ENCODE peak calls at places on chromosome 22, in five cellular contexts. I is IMR-90, N is endodermal cell, J is neural progenitor cell, O is fibroblast of lung. R is an unnamed sample. For H3K36me3, the result is how much of the 10 kb centered on the place peaks cover.

GRCh38 chr22:34475886-34476285 is 555.6 kb upstream of the LARGE1 start:
- DNase-seq in I (no peak), N (no peak), J (no peak), O (no peak), R (no peak)

GRCh38 chr22:20437253-20438065 is at the start of gene SCARF2:
- DNase-seq in I (peak), N (peak), J (peak), O (peak), R (no peak)

GRCh38 chr22:24951942-24952836 is at the start of gene KIAA1671:
- DNase-seq in I (peak), N (peak), J (peak), O (peak), R (no peak)

GRCh38 chr22:47587361-47587760 is 824.9 kb downstream of the TBC1D22A start:
- DNase-seq in I (no peak), N (peak), J (no peak), O (no peak), R (no peak)

GRCh38 chr22:20905415-20906386 is 11.5 kb upstream of the CRKL start:
- DNase-seq in I (no peak), N (no peak), J (no peak), O (no peak), R (no peak)

GRCh38 chr22:29702025-29702930 is 17.5 kb upstream of the CABP7 start:
- DNase-seq in I (peak), N (peak), J (peak), O (no peak), R (no peak)

GRCh38 chr22:30026751-30027150 is 53.5 kb upstream of the HORMAD2 start:
- DNase-seq in I (no peak), N (no peak), J (no peak), O (no peak), R (no peak)

GRCh38 chr22:44074286-44074984 is 50.3 kb downstream of the PARVB start:
- DNase-seq in I (no peak), N (no peak), J (peak), O (no peak), R (no peak)

GRCh38 chr22:22745225-22746060 is 101.0 kb downstream of the GGTLC2 start:
- DNase-seq in I (peak), N (peak), J (peak), O (no peak), R (peak)

GRCh38 chr22:20062766-20063083 is 17.3 kb upstream of the DGCR8 start:
- DNase-seq in I (peak), N (no peak), J (no peak), O (peak), R (no peak)

GRCh38 chr22:19121631-19122142 is 525 bp downstream of the DGCR2 start:
- DNase-seq in I (peak), N (peak), J (peak), O (peak), R (peak)

GRCh38 chr22:29313126-29314071 is 2.1 kb downstream of the RASL10A start:
- DNase-seq in I (no peak), N (peak), J (peak), O (peak), R (no peak)

GRCh38 chr22:25777870-25778269 is 35.9 kb downstream of the MYO18B start:
- DNase-seq in I (peak), N (no peak), J (peak), O (peak), R (peak)

GRCh38 chr22:11628651-11629511 is 3899.1 kb upstream of the OR11H1 start:
- DNase-seq in I (no peak), N (no peak), J (no peak), O (no peak), R (no peak)

GRCh38 chr22:27984001-27984695 is 65.1 kb upstream of the PITPNB start:
- DNase-seq in I (no peak), N (peak), J (no peak), O (no peak), R (no peak)

GRCh38 chr22:16838073-16838472 is 12.9 kb upstream of the XKR3 start:
- DNase-seq in I (no peak), N (no peak), J (no peak), O (no peak), R (no peak)

GRCh38 chr22:46047226-46047625 is 70.3 kb upstream of the WNT7B start:
- DNase-seq in I (no peak), N (peak), J (no peak), O (no peak), R (no peak)

GRCh38 chr22:32836286-32836859 is 34.9 kb downstream of the TIMP3 start:
- DNase-seq in I (peak), N (peak), J (peak), O (no peak), R (peak)

GRCh38 chr22:26321469-26321913 is 107.6 kb upstream of the ASPHD2 start:
- DNase-seq in I (peak), N (no peak), J (no peak), O (no peak), R (no peak)

DNA sequence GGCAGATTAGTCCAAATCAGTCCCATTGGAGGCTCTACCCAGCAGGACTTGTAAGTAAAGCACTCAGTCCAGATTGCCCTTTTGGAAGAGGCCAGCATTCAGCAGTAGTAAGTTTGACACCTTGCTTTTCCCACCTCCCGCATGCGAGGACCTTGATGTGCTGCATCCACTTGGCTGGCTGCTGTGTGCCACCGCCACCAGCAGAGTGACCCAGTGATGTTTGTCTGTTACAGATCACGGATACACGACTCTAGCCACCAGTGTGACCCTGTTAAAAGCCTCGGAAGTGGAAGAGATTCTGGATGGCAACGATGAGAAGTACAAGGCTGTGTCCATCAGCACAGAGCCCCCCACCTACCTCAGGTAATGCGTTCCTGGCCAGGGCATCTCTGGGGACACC is 6.6 kb downstream of the SMARCB1 start:
- DNase-seq in I (no peak), N (peak), J (no peak), O (no peak), R (no peak)
- H3K9ac ChIP-seq in I (no peak), N (no peak), J (no peak), O (no peak), R (no peak)

GRCh38 chr22:31615481-31615840 is 46.6 kb downstream of the PISD start:
- DNase-seq in I (no peak), N (peak), J (no peak), O (no peak), R (no peak)

GRCh38 chr22:31618057-31618456 is 44.0 kb downstream of the PISD start:
- DNase-seq in I (no peak), N (peak), J (no peak), O (no peak), R (no peak)

GRCh38 chr22:31615940-31616314 is 46.1 kb downstream of the PISD start:
- DNase-seq in I (no peak), N (peak), J (no peak), O (no peak), R (no peak)

GRCh38 chr22:31614781-31615480 is 47.1 kb downstream of the PISD start:
- DNase-seq in I (no peak), N (peak), J (no peak), O (no peak), R (no peak)

DNA sequence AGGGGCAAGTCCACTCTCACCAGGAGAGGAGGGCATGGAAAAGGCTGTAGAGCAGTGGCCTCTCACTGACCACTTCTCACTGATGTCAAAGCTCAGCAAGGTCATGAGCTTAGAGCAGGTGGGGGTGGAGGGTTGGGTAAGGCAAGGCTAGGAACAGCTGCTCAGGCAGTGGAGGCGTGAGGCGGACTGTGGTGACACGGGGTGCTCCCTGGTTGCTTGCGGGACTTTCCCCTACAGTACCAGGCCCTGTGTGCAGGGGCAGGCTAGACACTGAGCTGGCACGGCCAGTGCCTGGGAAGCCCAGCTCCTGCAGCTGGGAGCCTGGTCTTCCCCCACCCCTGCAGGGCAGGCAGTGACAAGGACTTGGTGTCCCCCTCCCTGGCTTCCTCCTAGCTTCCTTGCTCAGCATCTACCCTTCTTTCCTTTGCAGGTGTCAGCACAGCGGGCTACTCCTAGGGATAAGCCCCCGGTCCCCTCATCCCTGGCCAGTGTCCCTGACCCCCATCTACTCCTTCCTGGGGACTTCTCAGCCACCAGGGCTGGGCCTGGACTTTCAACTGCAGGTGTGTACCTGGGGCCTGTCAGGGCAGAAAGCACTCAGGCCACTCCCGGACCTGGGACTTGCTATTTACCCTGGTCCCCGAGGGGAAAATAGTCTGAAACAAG is 45.6 kb downstream of the PISD start:
- DNase-seq in I (no peak), N (peak), J (no peak), O (no peak), R (no peak)
- H3K36me3 ChIP-seq in I (under half), N (under half), J (under half), O (under half), R (half or more)

GRCh38 chr22:39522567-39523300 is 2.4 kb downstream of the ATF4 start:
- DNase-seq in I (peak), N (no peak), J (peak), O (peak), R (peak)

GRCh38 chr22:39520054-39520873 is at the start of gene ATF4:
- DNase-seq in I (peak), N (peak), J (peak), O (peak), R (peak)

GRCh38 chr22:39519681-39520053 is 695 bp upstream of the ATF4 start:
- DNase-seq in I (no peak), N (no peak), J (peak), O (peak), R (no peak)

GRCh38 chr22:39518996-39519680 is 1.2 kb upstream of the ATF4 start:
- DNase-seq in I (peak), N (no peak), J (peak), O (peak), R (peak)

DNA sequence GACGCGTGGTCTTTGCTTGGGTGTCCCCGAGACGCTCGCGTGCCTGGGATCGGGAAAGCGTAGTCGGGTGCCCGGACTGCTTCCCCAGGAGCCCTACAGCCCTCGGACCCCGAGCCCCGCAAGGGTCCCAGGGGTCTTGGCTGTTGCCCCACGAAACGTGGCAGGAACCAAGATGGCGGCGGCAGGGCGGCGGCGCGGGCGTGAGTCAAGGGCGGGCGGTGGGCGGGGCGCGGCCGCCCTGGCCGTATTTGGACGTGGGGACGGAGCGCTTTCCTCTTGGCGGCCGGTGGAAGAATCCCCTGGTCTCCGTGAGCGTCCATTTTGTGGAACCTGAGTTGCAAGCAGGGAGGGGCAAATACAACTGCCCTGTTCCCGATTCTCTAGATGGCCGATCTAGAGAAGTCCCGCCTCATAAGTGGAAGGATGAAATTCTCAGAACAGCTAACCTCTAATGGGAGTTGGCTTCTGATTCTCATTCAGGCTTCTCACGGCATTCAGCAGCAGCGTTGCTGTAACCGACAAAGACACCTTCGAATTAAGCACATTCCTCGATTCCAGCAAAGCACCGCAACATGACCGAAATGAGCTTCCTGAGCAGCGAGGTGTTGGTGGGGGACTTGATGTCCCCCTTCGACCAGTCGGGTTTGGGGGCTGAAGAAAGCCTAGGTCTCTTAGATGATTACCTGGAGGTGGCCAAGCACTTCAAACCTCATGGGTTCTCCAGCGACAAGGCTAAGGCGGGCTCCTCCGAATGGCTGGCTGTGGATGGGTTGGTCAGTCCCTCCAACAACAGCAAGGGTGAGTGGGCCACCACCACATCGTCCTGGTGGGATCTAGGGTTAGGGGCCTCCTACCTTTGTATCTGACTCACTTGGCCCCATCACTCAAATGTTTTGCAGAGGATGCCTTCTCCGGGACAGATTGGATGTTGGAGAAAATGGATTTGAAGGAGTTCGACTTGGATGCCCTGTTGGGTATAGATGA is 804 bp downstream of the ATF4 start:
- DNase-seq in I (peak), N (peak), J (peak), O (peak), R (peak)
- TF ChIP-seq CTCF in I (no peak), N (no peak), J (no peak), O (no peak), R (no peak)

DNA sequence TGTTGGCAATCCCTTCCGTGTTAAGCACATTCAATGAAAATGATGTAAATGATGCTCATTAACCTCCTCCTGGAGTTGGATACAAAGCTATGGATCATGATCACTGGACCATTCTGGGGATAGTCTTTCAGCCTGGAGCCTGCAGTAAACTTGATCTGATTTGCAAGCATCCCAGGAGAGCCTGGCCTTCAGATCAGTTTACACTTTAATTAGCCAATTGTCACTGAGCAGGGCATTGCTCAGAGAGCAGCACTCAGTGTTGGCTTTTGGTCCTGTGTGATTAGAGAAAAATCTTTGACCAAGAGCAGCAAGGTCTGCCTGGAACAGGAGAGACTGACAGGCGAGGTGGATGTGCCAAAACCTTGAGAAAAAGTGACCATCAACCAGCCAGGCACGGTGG is 45.6 kb downstream of the ARFGAP3 start:
- DNase-seq in I (no peak), N (no peak), J (no peak), O (no peak), R (no peak)
- H3K9ac ChIP-seq in I (no peak), N (no peak), J (no peak), O (no peak), R (no peak)

DNA sequence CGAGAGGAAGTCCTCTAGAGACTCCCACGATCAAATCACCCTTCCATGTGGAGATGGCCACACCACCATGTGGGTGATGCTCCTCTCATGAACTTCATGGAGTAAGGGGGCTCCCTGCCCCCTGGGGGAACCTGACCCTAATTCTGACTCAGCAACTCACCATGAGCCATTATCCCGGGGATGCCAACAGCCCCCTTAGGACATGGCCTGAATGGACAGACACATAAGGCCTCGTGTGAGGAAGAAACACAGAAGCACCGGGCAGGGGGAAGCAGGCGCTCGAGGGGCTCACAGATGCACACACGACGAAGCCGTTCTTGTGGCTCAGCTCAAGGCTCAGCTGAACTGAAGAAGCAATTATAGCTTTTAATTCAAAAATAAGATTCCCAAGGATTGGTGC is 99.5 kb upstream of the BID start:
- DNase-seq in I (no peak), N (no peak), J (no peak), O (no peak), R (no peak)
- H3K36me3 ChIP-seq in I (under half), N (under half), J (under half), O (under half), R (half or more)

DNA sequence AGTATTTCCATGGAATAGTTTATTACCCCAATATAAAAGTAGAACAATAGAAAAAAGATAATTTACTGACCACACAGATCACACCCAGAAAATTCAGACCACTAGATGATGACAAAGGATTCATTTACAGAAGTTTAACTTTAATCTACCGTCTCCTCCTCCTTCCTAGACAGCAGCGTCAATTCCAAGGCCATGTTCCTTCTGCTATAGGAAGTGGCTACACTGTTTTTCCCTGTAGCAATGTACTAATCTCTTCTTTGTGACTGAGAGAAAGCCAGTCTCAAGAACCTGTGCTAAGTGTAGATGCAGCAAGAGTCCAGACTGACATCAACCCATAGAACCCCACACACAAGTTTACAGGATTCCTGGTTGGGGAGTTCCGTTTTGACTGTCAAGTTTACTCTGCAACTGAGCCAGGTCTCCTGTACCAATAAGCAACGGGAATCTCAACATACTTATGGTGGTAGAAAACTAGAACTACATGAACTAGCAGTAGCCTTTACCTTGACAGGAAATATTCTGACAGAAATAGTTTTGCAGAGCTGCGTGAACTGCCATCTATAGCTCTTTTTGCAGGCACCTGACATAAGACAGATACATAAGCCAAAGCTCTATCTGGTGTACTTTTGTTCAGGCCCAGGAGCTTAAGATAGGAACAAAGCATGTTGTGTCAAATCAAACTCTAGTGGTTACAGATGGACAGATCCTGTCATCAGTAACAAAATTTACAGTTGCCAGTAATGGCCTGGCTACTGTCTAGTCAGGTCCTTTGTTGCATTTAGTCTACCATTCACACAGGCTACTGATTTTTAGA is 42.9 kb downstream of the MRTFA start:
- DNase-seq in I (no peak), N (no peak), J (no peak), O (no peak), R (no peak)
- TF ChIP-seq CTCF in I (no peak), N (no peak), J (no peak), O (no peak), R (no peak)

GRCh38 chr22:36797334-36797733 is 19.5 kb downstream of the PVALB start:
- DNase-seq in I (no peak), N (no peak), J (no peak), O (no peak), R (no peak)

GRCh38 chr22:36798671-36799066 is 18.2 kb downstream of the PVALB start:
- DNase-seq in I (no peak), N (no peak), J (no peak), O (no peak), R (no peak)

GRCh38 chr22:36796629-36797175 is 20.1 kb downstream of the PVALB start:
- DNase-seq in I (no peak), N (peak), J (no peak), O (no peak), R (no peak)

GRCh38 chr22:36797988-36798670 is 18.7 kb downstream of the PVALB start:
- DNase-seq in I (no peak), N (no peak), J (peak), O (no peak), R (no peak)

DNA sequence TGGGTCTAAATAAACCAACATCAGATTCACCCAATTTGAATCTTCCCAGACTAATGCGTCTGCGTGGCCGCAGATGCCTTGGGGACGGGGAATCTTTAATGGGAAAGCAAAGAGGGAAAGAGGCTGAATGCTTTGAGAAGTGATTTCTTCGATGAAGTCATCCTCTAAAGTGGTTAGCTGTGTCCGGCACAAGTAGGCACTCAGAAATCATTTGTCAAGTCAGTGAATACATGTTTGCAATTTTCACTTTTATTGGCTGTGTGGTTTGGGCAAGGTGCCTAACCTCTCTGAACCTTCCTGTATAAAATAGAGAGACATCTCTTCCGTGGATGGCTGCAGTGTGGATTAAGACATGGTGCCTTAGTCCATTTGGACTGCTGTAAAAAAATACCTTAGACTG is 19.7 kb upstream of the IFT27 start:
- DNase-seq in I (no peak), N (no peak), J (no peak), O (no peak), R (no peak)
- H3K9ac ChIP-seq in I (no peak), N (no peak), J (no peak), O (no peak), R (no peak)

GRCh38 chr22:36337365-36338130 is 50.2 kb downstream of the MYH9 start:
- DNase-seq in I (no peak), N (no peak), J (no peak), O (no peak), R (no peak)
- H3K36me3 ChIP-seq in I (half or more), N (half or more), J (under half), O (under half), R (half or more)